ENCODE peak calls at places on chromosomes 13 and 19, in four cellular contexts. V is fibroblast of villous mesenchyme; X is central memory CD8-positive, alpha-beta T cell; F is NCI-H2081. N is an unnamed sample.

GRCh38 chr19:16249826-16250434 is 52.2 kb downstream of the AP1M1 start:
- DNase-seq in F (no peak), V (peak; percentile 30), X (no peak), N (no peak)

GRCh38 chr13:88136098-88136790 is 465.1 kb downstream of the SLITRK5 start:
- DNase-seq in V (no peak), X (no peak), F (no peak), N (no peak)

GRCh38 chr19:18663940-18664530 is 19.4 kb upstream of the CRTC1 start:
- DNase-seq in X (no peak), F (no peak), V (no peak), N (no peak)

GRCh38 chr13:94710881-94711560 is 1.3 kb downstream of the SOX21 start:
- DNase-seq in F (peak; percentile 60), V (no peak), X (no peak), N (no peak)

GRCh38 chr19:39830406-39830805 is 3.6 kb downstream of the DYRK1B start:
- DNase-seq in F (no peak), V (no peak), X (no peak), N (no peak)

GRCh38 chr13:20828540-20829364 is 55.0 kb upstream of the EEF1AKMT1 start:
- DNase-seq in V (peak; percentile 72), X (no peak), F (peak; percentile 21), N (peak; percentile 63)

GRCh38 chr19:55340784-55341147 is 1.1 kb downstream of the KMT5C start:
- DNase-seq in F (no peak), X (no peak), V (no peak), N (peak; percentile 39)

GRCh38 chr19:18776736-18777135 is 14.4 kb downstream of the COMP start:
- DNase-seq in V (peak; percentile 13), F (no peak), X (no peak), N (peak; percentile 30)

GRCh38 chr13:95437561-95437960 is 115.0 kb upstream of the CLDN10 start:
- DNase-seq in V (no peak), F (no peak), X (no peak), N (no peak)

GRCh38 chr19:40055832-40056504 is at the start of gene ZNF780B:
- DNase-seq in X (peak; percentile 34), V (peak; percentile 41), F (peak; percentile 74), N (peak; percentile 75)

GRCh38 chr13:20826810-20827560 is 53.2 kb upstream of the EEF1AKMT1 start:
- DNase-seq in F (no peak), X (no peak), V (no peak), N (no peak)